ENCODE peak calls at places on chromosome 18, in four cellular contexts. One of them, this sample, is unnamed.

GRCh38 chr18:9612215-9612830 is 2.0 kb downstream of the PPP4R1 start:
- DNase-seq in cerebellar nuclear complex: peak
- DNase-seq in RPMI7951: peak
- DNase-seq in stimulated activated CD8-positive, alpha-beta memory T cell treated with anti-CD3 and anti-CD28 coated beads, Interleukin-2, amount 100 ng/mL, for 48 hours: no peak
- DNase-seq in this sample: peak

GRCh38 chr18:8800876-8801262 is 95.5 kb downstream of the MTCL1 start:
- DNase-seq in stimulated activated CD8-positive, alpha-beta memory T cell treated with anti-CD3 and anti-CD28 coated beads, Interleukin-2, amount 100 ng/mL, for 48 hours: no peak
- DNase-seq in cerebellar nuclear complex: no peak
- DNase-seq in RPMI7951: no peak
- DNase-seq in this sample: peak

GRCh38 chr18:79947881-79948610 is 3.4 kb downstream of the SLC66A2 start:
- DNase-seq in RPMI7951: no peak
- DNase-seq in stimulated activated CD8-positive, alpha-beta memory T cell treated with anti-CD3 and anti-CD28 coated beads, Interleukin-2, amount 100 ng/mL, for 48 hours: no peak
- DNase-seq in cerebellar nuclear complex: no peak
- DNase-seq in this sample: no peak

GRCh38 chr18:69102959-69103358 is 297.7 kb upstream of the DOK6 start:
- DNase-seq in stimulated activated CD8-positive, alpha-beta memory T cell treated with anti-CD3 and anti-CD28 coated beads, Interleukin-2, amount 100 ng/mL, for 48 hours: no peak
- DNase-seq in cerebellar nuclear complex: no peak
- DNase-seq in RPMI7951: no peak
- DNase-seq in this sample: no peak

GRCh38 chr18:63149200-63149587 is 170.4 kb downstream of the BCL2 start:
- DNase-seq in stimulated activated CD8-positive, alpha-beta memory T cell treated with anti-CD3 and anti-CD28 coated beads, Interleukin-2, amount 100 ng/mL, for 48 hours: no peak
- DNase-seq in RPMI7951: no peak
- DNase-seq in cerebellar nuclear complex: no peak
- DNase-seq in this sample: no peak

GRCh38 chr18:42839408-42839807 is 276.1 kb downstream of the RIT2 start:
- DNase-seq in RPMI7951: no peak
- DNase-seq in cerebellar nuclear complex: no peak
- DNase-seq in stimulated activated CD8-positive, alpha-beta memory T cell treated with anti-CD3 and anti-CD28 coated beads, Interleukin-2, amount 100 ng/mL, for 48 hours: no peak
- DNase-seq in this sample: no peak

GRCh38 chr18:3485153-3486149 is 35.5 kb downstream of the TGIF1 start:
- DNase-seq in stimulated activated CD8-positive, alpha-beta memory T cell treated with anti-CD3 and anti-CD28 coated beads, Interleukin-2, amount 100 ng/mL, for 48 hours: no peak
- DNase-seq in cerebellar nuclear complex: no peak
- DNase-seq in RPMI7951: no peak
- DNase-seq in this sample: no peak

GRCh38 chr18:10239138-10239537 is 215.3 kb upstream of the APCDD1 start:
- DNase-seq in RPMI7951: peak
- DNase-seq in stimulated activated CD8-positive, alpha-beta memory T cell treated with anti-CD3 and anti-CD28 coated beads, Interleukin-2, amount 100 ng/mL, for 48 hours: no peak
- DNase-seq in cerebellar nuclear complex: no peak
- DNase-seq in this sample: no peak

GRCh38 chr18:62105373-62105772 is 81.5 kb downstream of the PIGN start:
- DNase-seq in stimulated activated CD8-positive, alpha-beta memory T cell treated with anti-CD3 and anti-CD28 coated beads, Interleukin-2, amount 100 ng/mL, for 48 hours: no peak
- DNase-seq in cerebellar nuclear complex: no peak
- DNase-seq in RPMI7951: no peak
- DNase-seq in this sample: peak

GRCh38 chr18:28735731-28736130 is 558.8 kb upstream of the CDH2 start:
- DNase-seq in stimulated activated CD8-positive, alpha-beta memory T cell treated with anti-CD3 and anti-CD28 coated beads, Interleukin-2, amount 100 ng/mL, for 48 hours: no peak
- DNase-seq in RPMI7951: peak
- DNase-seq in cerebellar nuclear complex: no peak
- DNase-seq in this sample: peak

GRCh38 chr18:46950064-46950656 is 32.8 kb downstream of the KATNAL2 start:
- DNase-seq in stimulated activated CD8-positive, alpha-beta memory T cell treated with anti-CD3 and anti-CD28 coated beads, Interleukin-2, amount 100 ng/mL, for 48 hours: no peak
- DNase-seq in cerebellar nuclear complex: no peak
- DNase-seq in RPMI7951: peak
- DNase-seq in this sample: peak

GRCh38 chr18:41938445-41938844 is 16.6 kb upstream of the PIK3C3 start:
- DNase-seq in stimulated activated CD8-positive, alpha-beta memory T cell treated with anti-CD3 and anti-CD28 coated beads, Interleukin-2, amount 100 ng/mL, for 48 hours: no peak
- DNase-seq in RPMI7951: peak
- DNase-seq in cerebellar nuclear complex: no peak
- DNase-seq in this sample: peak

GRCh38 chr18:51134721-51135120 is 62.8 kb downstream of the MEX3C start:
- DNase-seq in stimulated activated CD8-positive, alpha-beta memory T cell treated with anti-CD3 and anti-CD28 coated beads, Interleukin-2, amount 100 ng/mL, for 48 hours: no peak
- DNase-seq in cerebellar nuclear complex: no peak
- DNase-seq in RPMI7951: no peak
- DNase-seq in this sample: no peak

GRCh38 chr18:34330308-34330707 is 105.6 kb upstream of the NOL4 start:
- DNase-seq in cerebellar nuclear complex: no peak
- DNase-seq in stimulated activated CD8-positive, alpha-beta memory T cell treated with anti-CD3 and anti-CD28 coated beads, Interleukin-2, amount 100 ng/mL, for 48 hours: no peak
- DNase-seq in RPMI7951: peak
- DNase-seq in this sample: no peak

GRCh38 chr18:49666045-49666444 is 104.2 kb downstream of the LIPG start:
- DNase-seq in RPMI7951: no peak
- DNase-seq in cerebellar nuclear complex: no peak
- DNase-seq in stimulated activated CD8-positive, alpha-beta memory T cell treated with anti-CD3 and anti-CD28 coated beads, Interleukin-2, amount 100 ng/mL, for 48 hours: no peak
- DNase-seq in this sample: no peak

GRCh38 chr18:32470136-32470712 is 458 bp downstream of the GAREM1 start:
- DNase-seq in RPMI7951: peak
- DNase-seq in cerebellar nuclear complex: no peak
- DNase-seq in stimulated activated CD8-positive, alpha-beta memory T cell treated with anti-CD3 and anti-CD28 coated beads, Interleukin-2, amount 100 ng/mL, for 48 hours: no peak
- DNase-seq in this sample: peak

GRCh38 chr18:55906533-55906932 is 318.5 kb upstream of the TCF4 start:
- DNase-seq in stimulated activated CD8-positive, alpha-beta memory T cell treated with anti-CD3 and anti-CD28 coated beads, Interleukin-2, amount 100 ng/mL, for 48 hours: no peak
- DNase-seq in RPMI7951: no peak
- DNase-seq in cerebellar nuclear complex: no peak
- DNase-seq in this sample: no peak

GRCh38 chr18:79511271-79511670 is 115.5 kb downstream of the NFATC1 start:
- DNase-seq in stimulated activated CD8-positive, alpha-beta memory T cell treated with anti-CD3 and anti-CD28 coated beads, Interleukin-2, amount 100 ng/mL, for 48 hours: no peak
- DNase-seq in cerebellar nuclear complex: no peak
- DNase-seq in RPMI7951: no peak
- DNase-seq in this sample: no peak

GRCh38 chr18:26252411-26252810 is 26.2 kb downstream of the TAF4B start:
- DNase-seq in RPMI7951: no peak
- DNase-seq in cerebellar nuclear complex: no peak
- DNase-seq in stimulated activated CD8-positive, alpha-beta memory T cell treated with anti-CD3 and anti-CD28 coated beads, Interleukin-2, amount 100 ng/mL, for 48 hours: no peak
- DNase-seq in this sample: no peak

GRCh38 chr18:71233177-71233576 is 944.3 kb downstream of the SOCS6 start:
- DNase-seq in stimulated activated CD8-positive, alpha-beta memory T cell treated with anti-CD3 and anti-CD28 coated beads, Interleukin-2, amount 100 ng/mL, for 48 hours: no peak
- DNase-seq in RPMI7951: no peak
- DNase-seq in cerebellar nuclear complex: no peak
- DNase-seq in this sample: no peak

GRCh38 chr18:47075098-47075883 is 39.9 kb upstream of the ELOA2 start:
- DNase-seq in stimulated activated CD8-positive, alpha-beta memory T cell treated with anti-CD3 and anti-CD28 coated beads, Interleukin-2, amount 100 ng/mL, for 48 hours: no peak
- DNase-seq in cerebellar nuclear complex: no peak
- DNase-seq in RPMI7951: peak
- DNase-seq in this sample: peak

GRCh38 chr18:55743701-55744100 is 155.7 kb upstream of the TCF4 start:
- DNase-seq in RPMI7951: no peak
- DNase-seq in stimulated activated CD8-positive, alpha-beta memory T cell treated with anti-CD3 and anti-CD28 coated beads, Interleukin-2, amount 100 ng/mL, for 48 hours: no peak
- DNase-seq in cerebellar nuclear complex: no peak
- DNase-seq in this sample: no peak

GRCh38 chr18:53698907-53699306 is 525.6 kb downstream of the MBD2 start:
- DNase-seq in cerebellar nuclear complex: no peak
- DNase-seq in RPMI7951: peak
- DNase-seq in stimulated activated CD8-positive, alpha-beta memory T cell treated with anti-CD3 and anti-CD28 coated beads, Interleukin-2, amount 100 ng/mL, for 48 hours: no peak
- DNase-seq in this sample: no peak

GRCh38 chr18:34322365-34323289 is 97.9 kb upstream of the NOL4 start:
- DNase-seq in RPMI7951: peak
- DNase-seq in stimulated activated CD8-positive, alpha-beta memory T cell treated with anti-CD3 and anti-CD28 coated beads, Interleukin-2, amount 100 ng/mL, for 48 hours: no peak
- DNase-seq in cerebellar nuclear complex: no peak
- DNase-seq in this sample: no peak

GRCh38 chr18:7754725-7755181 is 187.6 kb downstream of the PTPRM start:
- DNase-seq in stimulated activated CD8-positive, alpha-beta memory T cell treated with anti-CD3 and anti-CD28 coated beads, Interleukin-2, amount 100 ng/mL, for 48 hours: no peak
- DNase-seq in RPMI7951: no peak
- DNase-seq in cerebellar nuclear complex: no peak
- DNase-seq in this sample: no peak

GRCh38 chr18:23738575-23738974 is 49.3 kb downstream of the LAMA3 start:
- DNase-seq in stimulated activated CD8-positive, alpha-beta memory T cell treated with anti-CD3 and anti-CD28 coated beads, Interleukin-2, amount 100 ng/mL, for 48 hours: no peak
- DNase-seq in cerebellar nuclear complex: no peak
- DNase-seq in RPMI7951: no peak
- DNase-seq in this sample: no peak

GRCh38 chr18:77397056-77397455 is 147.4 kb downstream of the GALR1 start:
- DNase-seq in stimulated activated CD8-positive, alpha-beta memory T cell treated with anti-CD3 and anti-CD28 coated beads, Interleukin-2, amount 100 ng/mL, for 48 hours: no peak
- DNase-seq in RPMI7951: no peak
- DNase-seq in cerebellar nuclear complex: no peak
- DNase-seq in this sample: no peak

GRCh38 chr18:49459404-49460171 is 857 bp downstream of the DYM start:
- DNase-seq in RPMI7951: peak
- DNase-seq in cerebellar nuclear complex: no peak
- DNase-seq in stimulated activated CD8-positive, alpha-beta memory T cell treated with anti-CD3 and anti-CD28 coated beads, Interleukin-2, amount 100 ng/mL, for 48 hours: no peak
- DNase-seq in this sample: peak

GRCh38 chr18:57533901-57534300 is 52.6 kb downstream of the FECH start:
- DNase-seq in cerebellar nuclear complex: no peak
- DNase-seq in RPMI7951: no peak
- DNase-seq in stimulated activated CD8-positive, alpha-beta memory T cell treated with anti-CD3 and anti-CD28 coated beads, Interleukin-2, amount 100 ng/mL, for 48 hours: no peak
- DNase-seq in this sample: no peak

GRCh38 chr18:11494093-11494492 is 115.3 kb upstream of the SLC35G4 start:
- DNase-seq in RPMI7951: peak
- DNase-seq in stimulated activated CD8-positive, alpha-beta memory T cell treated with anti-CD3 and anti-CD28 coated beads, Interleukin-2, amount 100 ng/mL, for 48 hours: no peak
- DNase-seq in cerebellar nuclear complex: no peak
- DNase-seq in this sample: peak

GRCh38 chr18:30787410-30787809 is 255.1 kb downstream of the DSC3 start:
- DNase-seq in RPMI7951: no peak
- DNase-seq in stimulated activated CD8-positive, alpha-beta memory T cell treated with anti-CD3 and anti-CD28 coated beads, Interleukin-2, amount 100 ng/mL, for 48 hours: no peak
- DNase-seq in cerebellar nuclear complex: no peak
- DNase-seq in this sample: no peak

GRCh38 chr18:35122586-35123224 is 81.5 kb downstream of the MAPRE2 start:
- DNase-seq in cerebellar nuclear complex: no peak
- DNase-seq in RPMI7951: no peak
- DNase-seq in stimulated activated CD8-positive, alpha-beta memory T cell treated with anti-CD3 and anti-CD28 coated beads, Interleukin-2, amount 100 ng/mL, for 48 hours: peak
- DNase-seq in this sample: no peak

GRCh38 chr18:24672165-24672950 is 211.9 kb downstream of the HRH4 start:
- DNase-seq in cerebellar nuclear complex: peak
- DNase-seq in stimulated activated CD8-positive, alpha-beta memory T cell treated with anti-CD3 and anti-CD28 coated beads, Interleukin-2, amount 100 ng/mL, for 48 hours: no peak
- DNase-seq in RPMI7951: no peak
- DNase-seq in this sample: no peak

GRCh38 chr18:77422974-77423373 is 173.3 kb downstream of the GALR1 start:
- DNase-seq in cerebellar nuclear complex: no peak
- DNase-seq in RPMI7951: peak
- DNase-seq in stimulated activated CD8-positive, alpha-beta memory T cell treated with anti-CD3 and anti-CD28 coated beads, Interleukin-2, amount 100 ng/mL, for 48 hours: no peak
- DNase-seq in this sample: no peak

This sample was measured in EL.